ENCODE peak calls at places on chromosome 5, in eight cellular contexts. H is IMR-90, T is nephron progenitor cell, W is mammary epithelial cell, B is heart left ventricle, K is lung, Y is tibial artery, Q is ovary. E is an unnamed sample.
A peak's percentile ranks its signal among the peaks of the same experiment; 100 is the strongest.

GRCh38 chr5:86679529-86679928 is 61.8 kb downstream of the COX7C start:
- DNase-seq in H (peak; percentile 87), T (peak; percentile 2), W (peak; percentile 44), B (peak; percentile 34), K (peak; percentile 34), Y (peak; percentile 68), Q (no peak), E (peak; percentile 93)

GRCh38 chr5:35096209-35096608 is 48.5 kb upstream of the AGXT2 start:
- DNase-seq in H (no peak), T (no peak), W (no peak), B (no peak), K (no peak), Y (no peak), Q (no peak), E (no peak)

GRCh38 chr5:83777856-83778255 is 57.2 kb upstream of the HAPLN1 start:
- DNase-seq in H (no peak), T (no peak), W (no peak), B (no peak), K (no peak), Y (no peak), Q (no peak), E (peak; percentile 7)

GRCh38 chr5:53490747-53491146 is 10.3 kb downstream of the FST start:
- DNase-seq in H (peak; percentile 87), T (no peak), W (peak; percentile 93), B (no peak), K (no peak), Y (no peak), Q (no peak), E (peak; percentile 93)

GRCh38 chr5:1042626-1043025 is 34.0 kb downstream of the NKD2 start:
- DNase-seq in H (no peak), T (no peak), W (no peak), B (no peak), K (no peak), Y (no peak), Q (no peak), E (no peak)

GRCh38 chr5:103498211-103498610 is 64.4 kb downstream of the NUDT12 start:
- DNase-seq in H (no peak), T (no peak), W (no peak), B (no peak), K (no peak), Y (no peak), Q (no peak), E (no peak)

GRCh38 chr5:109566361-109566760 is 123.4 kb upstream of the MAN2A1 start:
- DNase-seq in H (no peak), T (no peak), W (peak; percentile 78), B (no peak), K (no peak), Y (no peak), Q (no peak), E (no peak)

GRCh38 chr5:73299017-73299630 is 126.1 kb downstream of the TMEM174 start:
- DNase-seq in H (no peak), T (peak; percentile 65), W (peak; percentile 22), B (no peak), K (no peak), Y (no peak), Q (no peak), E (no peak)

GRCh38 chr5:163916376-163916775 is 411.0 kb downstream of the MAT2B start:
- DNase-seq in H (peak; percentile 8), T (no peak), W (no peak), B (no peak), K (peak; percentile 45), Y (no peak), Q (no peak), E (no peak)

GRCh38 chr5:134073404-134073803 is 41.1 kb upstream of the TCF7 start:
- DNase-seq in H (peak; percentile 12), T (no peak), W (no peak), B (no peak), K (no peak), Y (no peak), Q (no peak), E (no peak)

GRCh38 chr5:124236366-124237231 is 509.8 kb downstream of the ZNF608 start:
- DNase-seq in H (peak; percentile 1), T (no peak), W (peak; percentile 10), B (no peak), K (no peak), Y (no peak), Q (no peak), E (no peak)

GRCh38 chr5:150081541-150082283 is 4.6 kb downstream of the CSF1R start:
- DNase-seq in H (peak; percentile 26), T (peak; percentile 31), W (no peak), B (peak; percentile 67), K (peak; percentile 58), Y (peak; percentile 84), Q (peak; percentile 58), E (no peak)

DNA sequence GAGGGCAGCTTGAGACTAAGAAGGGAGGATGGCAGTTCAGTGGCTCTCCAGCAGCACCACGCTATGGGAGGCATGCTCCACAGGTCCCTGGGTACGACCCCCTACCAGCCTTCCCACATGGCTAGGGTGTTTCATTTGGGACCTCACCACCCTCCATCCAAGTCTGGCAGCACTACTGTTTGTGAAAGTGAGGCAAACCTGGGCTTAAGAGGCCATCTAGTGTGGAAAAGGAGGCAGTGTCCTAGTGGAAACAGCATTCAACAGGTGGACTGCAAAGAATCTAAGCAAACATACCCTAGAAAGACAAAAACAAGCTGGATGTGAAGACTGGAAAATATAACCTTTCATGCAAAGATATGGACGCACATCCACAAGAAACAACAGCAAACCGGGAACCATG is 4.8 kb upstream of the C5orf47 start:
- DNase-seq in H (peak; percentile 28), T (no peak), W (no peak), B (no peak), K (no peak), Y (no peak), Q (no peak), E (no peak)
- TF ChIP-seq CTCF in H (peak; percentile 44), T (peak; percentile 43), W (peak; percentile 35), B (peak; percentile 48), K (no peak), Y (no peak), Q (no peak), E (peak; percentile 40)

GRCh38 chr5:94362857-94363256 is 255.5 kb downstream of the KIAA0825 start:
- DNase-seq in H (no peak), T (no peak), W (peak; percentile 65), B (no peak), K (no peak), Y (no peak), Q (no peak), E (no peak)

GRCh38 chr5:94360382-94360781 is 258.0 kb downstream of the KIAA0825 start:
- DNase-seq in H (no peak), T (no peak), W (no peak), B (peak; percentile 23), K (no peak), Y (no peak), Q (no peak), E (no peak)

GRCh38 chr5:94361832-94362754 is 256.3 kb downstream of the KIAA0825 start:
- DNase-seq in H (no peak), T (no peak), W (peak; percentile 65), B (no peak), K (no peak), Y (no peak), Q (no peak), E (no peak)

GRCh38 chr5:94361161-94361560 is 257.2 kb downstream of the KIAA0825 start:
- DNase-seq in H (no peak), T (no peak), W (no peak), B (no peak), K (no peak), Y (no peak), Q (no peak), E (no peak)

GRCh38 chr5:94359880-94360279 is 258.5 kb downstream of the KIAA0825 start:
- DNase-seq in H (no peak), T (no peak), W (no peak), B (no peak), K (no peak), Y (no peak), Q (no peak), E (no peak)
- TF ChIP-seq CTCF in H (no peak), T (no peak), W (no peak), B (no peak), K (no peak), Y (no peak), Q (no peak), E (no peak)

GRCh38 chr5:3602713-3603502 is 7.3 kb downstream of the IRX1 start:
- DNase-seq in H (no peak), T (peak; percentile 76), W (peak; percentile 59), B (peak; percentile 29), K (peak; percentile 39), Y (no peak), Q (no peak), E (peak; percentile 34)
- TF ChIP-seq CTCF in H (peak; percentile 25), T (peak; percentile 68), W (peak; percentile 45), B (peak; percentile 68), K (peak; percentile 2), Y (peak; percentile 35), Q (no peak), E (peak; percentile 16)

GRCh38 chr5:179273441-179274145 is 71.7 kb downstream of the ADAMTS2 start:
- DNase-seq in H (no peak), T (no peak), W (no peak), B (no peak), K (no peak), Y (peak; percentile 61), Q (peak; percentile 24), E (no peak)

GRCh38 chr5:179275941-179276837 is 69.1 kb downstream of the ADAMTS2 start:
- DNase-seq in H (peak; percentile 98), T (no peak), W (no peak), B (peak; percentile 50), K (peak; percentile 48), Y (peak; percentile 97), Q (peak; percentile 89), E (peak; percentile 95)

GRCh38 chr5:179275381-179275878 is 69.8 kb downstream of the ADAMTS2 start:
- DNase-seq in H (no peak), T (no peak), W (no peak), B (no peak), K (no peak), Y (no peak), Q (peak; percentile 61), E (no peak)

GRCh38 chr5:179273074-179273435 is 72.2 kb downstream of the ADAMTS2 start:
- DNase-seq in H (no peak), T (no peak), W (no peak), B (no peak), K (no peak), Y (no peak), Q (no peak), E (no peak)

DNA sequence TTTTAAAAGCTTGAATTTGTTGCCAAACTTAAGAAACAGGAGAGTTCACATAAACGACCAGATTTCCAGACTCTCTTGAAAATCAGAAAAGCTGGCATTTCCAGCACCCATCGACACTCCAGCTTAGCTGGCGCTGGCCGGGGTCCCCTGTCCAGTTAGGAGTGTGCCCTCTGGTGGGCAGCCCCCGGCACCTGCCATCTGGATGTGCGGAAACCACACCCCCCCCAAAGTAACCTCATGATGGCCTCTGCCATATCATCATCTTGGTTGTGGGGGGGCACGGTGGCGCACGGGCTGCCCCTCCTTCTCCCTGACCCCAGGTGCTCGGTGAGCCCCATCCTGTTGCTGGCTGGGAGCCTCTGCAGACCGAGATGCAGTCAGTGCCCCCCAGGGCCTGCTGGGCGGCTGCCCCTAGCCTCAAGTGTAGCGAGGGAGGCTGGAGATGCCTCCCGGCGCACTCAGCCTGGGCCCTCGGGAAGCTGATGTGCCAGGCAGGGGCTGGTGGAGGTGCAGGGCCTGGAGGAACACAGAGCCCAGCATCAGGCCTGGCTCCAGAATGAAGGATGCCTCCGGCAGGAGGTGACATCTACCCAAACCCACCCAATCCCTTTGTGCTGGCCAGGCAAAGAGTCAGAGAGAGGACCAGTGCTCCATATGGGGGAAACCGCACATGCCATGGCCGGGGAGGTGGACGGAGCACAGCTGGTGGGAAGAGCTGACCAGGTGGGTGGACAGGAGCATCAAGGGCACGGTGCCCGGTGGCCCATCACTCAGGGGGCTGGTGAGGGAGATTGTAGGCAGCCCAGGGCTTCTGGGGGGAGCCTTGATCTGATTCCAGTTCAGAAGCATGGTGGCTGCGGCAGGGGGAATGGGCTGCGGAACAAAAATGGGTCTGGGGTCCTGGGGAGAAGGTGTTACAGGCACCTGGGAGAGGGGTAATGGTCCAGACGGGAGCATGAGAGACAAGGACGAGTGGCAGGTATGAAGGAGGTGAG is 70.6 kb downstream of the ADAMTS2 start:
- DNase-seq in H (no peak), T (no peak), W (no peak), B (no peak), K (no peak), Y (peak; percentile 56), Q (peak; percentile 51), E (no peak)
- TF ChIP-seq CTCF in H (peak; percentile 30), T (no peak), W (no peak), B (peak; percentile 19), K (no peak), Y (no peak), Q (no peak), E (no peak)

E was measured in astrocyte.